ENCODE peak calls at places on chromosomes 12 and 14, in eight cellular contexts. K is DND-41; A is mammary epithelial cell; G is mesendoderm; N is CD8-positive, alpha-beta T cell; B is fibroblast of lung; U is AG04450; V is ovary. R is an unnamed sample. For H3K27me3, the result is how much of the 10 kb centered on the place peaks cover.

GRCh38 chr14:104656014-104656714 is 33.3 kb upstream of the INF2 start:
- DNase-seq in K (no peak), A (no peak), G (no peak), N (no peak), B (no peak), U (no peak), V (no peak), R (no peak)

GRCh38 chr12:132523576-132524331 is 33.8 kb downstream of the FBRSL1 start:
- DNase-seq in K (peak), A (peak), G (peak), N (peak), B (peak), U (no peak), V (peak), R (peak)

GRCh38 chr12:93979189-93979588 is 169.2 kb upstream of the PLXNC1 start:
- DNase-seq in K (peak), A (peak), G (peak), N (peak), B (peak), U (no peak), V (no peak), R (peak)

GRCh38 chr14:87508333-87508732 is 484.6 kb downstream of the GALC start:
- DNase-seq in K (no peak), A (peak), G (no peak), N (no peak), B (no peak), U (no peak), V (no peak), R (no peak)

GRCh38 chr14:71050227-71050823 is 143.1 kb downstream of the PCNX1 start:
- DNase-seq in K (no peak), A (no peak), G (peak), N (no peak), B (peak), U (no peak), V (no peak), R (no peak)

GRCh38 chr12:7868391-7868790 is 4.3 kb downstream of the SLC2A14 start:
- DNase-seq in K (no peak), A (peak), G (no peak), N (no peak), B (no peak), U (no peak), V (no peak), R (no peak)

GRCh38 chr14:72726444-72726843 is 167.5 kb downstream of the DPF3 start:
- DNase-seq in K (no peak), A (no peak), G (no peak), N (no peak), B (peak), U (no peak), V (peak), R (no peak)

GRCh38 chr12:47987411-47988072 is 16.7 kb downstream of the COL2A1 start:
- DNase-seq in K (no peak), A (no peak), G (no peak), N (no peak), B (no peak), U (no peak), V (no peak), R (no peak)

GRCh38 chr12:93205361-93205760 is 172.4 kb upstream of the NUDT4 start:
- DNase-seq in K (no peak), A (no peak), G (no peak), N (no peak), B (no peak), U (no peak), V (no peak), R (no peak)

GRCh38 chr14:100092832-100093231 is 27.6 kb downstream of the EVL start:
- DNase-seq in K (no peak), A (peak), G (no peak), N (no peak), B (no peak), U (no peak), V (no peak), R (no peak)

GRCh38 chr14:50311337-50311973 is 574 bp downstream of the L2HGDH start:
- DNase-seq in K (no peak), A (no peak), G (peak), N (no peak), B (peak), U (no peak), V (no peak), R (peak)

GRCh38 chr12:63889236-63889635 is 44.7 kb downstream of the SRGAP1 start:
- DNase-seq in K (no peak), A (peak), G (peak), N (no peak), B (peak), U (peak), V (no peak), R (no peak)

GRCh38 chr12:65699251-65699650 is 125.0 kb upstream of the HMGA2 start:
- DNase-seq in K (no peak), A (peak), G (no peak), N (no peak), B (peak), U (no peak), V (no peak), R (no peak)

GRCh38 chr14:99246536-99247083 is 25.4 kb downstream of the BCL11B start:
- DNase-seq in K (no peak), A (no peak), G (peak), N (peak), B (no peak), U (no peak), V (no peak), R (peak)

GRCh38 chr12:49345840-49346658 is 639 bp upstream of the DNAJC22 start:
- DNase-seq in K (no peak), A (no peak), G (peak), N (no peak), B (no peak), U (no peak), V (no peak), R (no peak)

GRCh38 chr12:6608592-6609311 is 1.6 kb upstream of the CHD4 start:
- DNase-seq in K (peak), A (no peak), G (peak), N (peak), B (peak), U (no peak), V (peak), R (no peak)
- H3K27ac ChIP-seq in K (peak), A (no peak), G (no peak), N (no peak), B (no peak), U (no peak), V (peak), R (no peak)

GRCh38 chr12:76531056-76531455 is 28.5 kb downstream of the OSBPL8 start:
- DNase-seq in K (no peak), A (no peak), G (no peak), N (no peak), B (no peak), U (no peak), V (no peak), R (no peak)
- H3K27me3 ChIP-seq in K (under half), A (under half), G (under half), N (under half), B (under half), U (under half), V (under half), R (under half)

GRCh38 chr12:122947352-122947792 is 18.9 kb downstream of the ABCB9 start:
- DNase-seq in K (no peak), A (no peak), G (no peak), N (no peak), B (no peak), U (no peak), V (no peak), R (no peak)
- H3K27ac ChIP-seq in K (no peak), A (peak), G (no peak), N (no peak), B (peak), U (peak), V (no peak), R (no peak)

DNA sequence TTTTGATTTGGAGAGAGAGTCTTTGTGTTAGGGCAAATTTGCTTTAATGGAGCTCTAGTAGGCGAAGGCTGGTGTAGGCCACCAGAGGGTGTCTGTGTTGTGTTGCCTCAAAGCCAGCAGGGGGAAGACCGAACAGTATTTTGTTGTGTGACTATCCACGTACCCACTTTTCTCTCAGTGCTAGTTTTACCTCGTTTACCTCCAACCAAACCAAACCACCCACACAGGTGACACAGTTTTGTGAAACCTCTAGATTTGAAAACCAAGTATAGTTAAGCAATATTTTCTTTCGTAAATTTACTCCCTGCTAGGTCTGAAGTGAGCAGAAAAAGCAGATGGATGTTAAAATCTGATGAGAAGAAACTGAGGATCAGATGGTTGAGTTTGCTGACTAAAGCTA is 36.3 kb upstream of the NPFF start:
- DNase-seq in K (peak), A (peak), G (peak), N (peak), B (peak), U (peak), V (peak), R (peak)
- H3K27me3 ChIP-seq in K (under half), A (under half), G (under half), N (under half), B (under half), U (under half), V (under half), R (under half)

GRCh38 chr14:96584199-96584906 is 82.2 kb downstream of the PAPOLA start:
- DNase-seq in K (no peak), A (peak), G (peak), N (peak), B (no peak), U (no peak), V (no peak), R (peak)
- H3K27ac ChIP-seq in K (no peak), A (no peak), G (no peak), N (no peak), B (no peak), U (no peak), V (no peak), R (no peak)

GRCh38 chr12:53991077-53991460 is 6.1 kb downstream of the HOXC10 start:
- DNase-seq in K (no peak), A (peak), G (no peak), N (no peak), B (no peak), U (no peak), V (no peak), R (no peak)
- H3K27me3 ChIP-seq in K (half or more), A (under half), G (half or more), N (half or more), B (half or more), U (half or more), V (under half), R (half or more)

GRCh38 chr12:53064613-53065415 is 14.4 kb downstream of the SPRYD3 start:
- DNase-seq in K (no peak), A (no peak), G (no peak), N (no peak), B (no peak), U (no peak), V (no peak), R (no peak)
- H3K27ac ChIP-seq in K (no peak), A (no peak), G (no peak), N (no peak), B (peak), U (peak), V (peak), R (no peak)

GRCh38 chr12:3562484-3562883 is 71.5 kb downstream of the PRMT8 start:
- DNase-seq in K (no peak), A (no peak), G (no peak), N (no peak), B (no peak), U (no peak), V (no peak), R (no peak)

GRCh38 chr12:3560295-3560620 is 69.3 kb downstream of the PRMT8 start:
- DNase-seq in K (no peak), A (no peak), G (no peak), N (no peak), B (no peak), U (no peak), V (no peak), R (no peak)

GRCh38 chr12:3564861-3565260 is 73.9 kb downstream of the PRMT8 start:
- DNase-seq in K (no peak), A (no peak), G (no peak), N (no peak), B (no peak), U (no peak), V (no peak), R (no peak)

GRCh38 chr12:3563966-3564365 is 73.0 kb downstream of the PRMT8 start:
- DNase-seq in K (no peak), A (no peak), G (no peak), N (no peak), B (no peak), U (no peak), V (no peak), R (no peak)

GRCh38 chr12:3564411-3564810 is 73.4 kb downstream of the PRMT8 start:
- DNase-seq in K (no peak), A (no peak), G (no peak), N (no peak), B (no peak), U (no peak), V (no peak), R (no peak)
- H3K27me3 ChIP-seq in K (under half), A (under half), G (under half), N (under half), B (under half), U (under half), V (under half), R (under half)

GRCh38 chr14:93963692-93964091 is 12.7 kb downstream of the ASB2 start:
- DNase-seq in K (no peak), A (no peak), G (no peak), N (no peak), B (no peak), U (no peak), V (no peak), R (no peak)
- H3K27ac ChIP-seq in K (no peak), A (no peak), G (no peak), N (peak), B (no peak), U (no peak), V (no peak), R (peak)